ENCODE peak calls at places on chromosomes 12 and 14, in six cellular contexts. One of them, this sample, is unnamed. For H3K4me1, the result is how much of the 10 kb centered on the place peaks cover.

GRCh38 chr12:25266522-25266921 is 15.8 kb upstream of the KRAS start:
- DNase-seq in right lobe of liver: no peak
- DNase-seq in uterus: no peak
- DNase-seq in H1: no peak
- DNase-seq in GM12878: no peak
- DNase-seq in IMR-90: peak
- DNase-seq in this sample: no peak

GRCh38 chr12:18782827-18783226 is 44.9 kb downstream of the CAPZA3 start:
- DNase-seq in right lobe of liver: no peak
- DNase-seq in uterus: no peak
- DNase-seq in H1: no peak
- DNase-seq in GM12878: no peak
- DNase-seq in IMR-90: peak
- DNase-seq in this sample: no peak

GRCh38 chr12:52037248-52037861 is 13.9 kb upstream of the NR4A1 start:
- DNase-seq in right lobe of liver: no peak
- DNase-seq in uterus: peak
- DNase-seq in H1: no peak
- DNase-seq in GM12878: no peak
- DNase-seq in IMR-90: peak
- DNase-seq in this sample: peak

GRCh38 chr12:6899837-6900519 is 4.6 kb upstream of the LRRC23 start:
- DNase-seq in right lobe of liver: peak
- DNase-seq in uterus: peak
- DNase-seq in H1: no peak
- DNase-seq in GM12878: no peak
- DNase-seq in IMR-90: peak
- DNase-seq in this sample: peak

GRCh38 chr12:1576410-1577240 is 17.8 kb downstream of the FBXL14 start:
- DNase-seq in right lobe of liver: no peak
- DNase-seq in uterus: peak
- DNase-seq in H1: no peak
- DNase-seq in GM12878: no peak
- DNase-seq in IMR-90: peak
- DNase-seq in this sample: peak

GRCh38 chr14:35740215-35740614 is 68.9 kb downstream of the RALGAPA1 start:
- DNase-seq in right lobe of liver: no peak
- DNase-seq in uterus: no peak
- DNase-seq in H1: no peak
- DNase-seq in GM12878: no peak
- DNase-seq in IMR-90: peak
- DNase-seq in this sample: no peak

GRCh38 chr12:57175428-57176138 is 28.2 kb upstream of the LRP1-AS start:
- DNase-seq in right lobe of liver: peak
- DNase-seq in uterus: peak
- DNase-seq in H1: peak
- DNase-seq in GM12878: no peak
- DNase-seq in IMR-90: peak
- DNase-seq in this sample: peak

GRCh38 chr12:126534495-126534894 is 1469.3 kb downstream of the AACS start:
- DNase-seq in right lobe of liver: no peak
- DNase-seq in uterus: no peak
- DNase-seq in H1: no peak
- DNase-seq in GM12878: no peak
- DNase-seq in IMR-90: no peak
- DNase-seq in this sample: no peak

GRCh38 chr12:4392223-4392742 is 12.8 kb upstream of the FGF23 start:
- DNase-seq in right lobe of liver: peak
- DNase-seq in uterus: no peak
- DNase-seq in H1: no peak
- DNase-seq in GM12878: no peak
- DNase-seq in IMR-90: no peak
- DNase-seq in this sample: peak

GRCh38 chr12:77842430-77842829 is 11.7 kb downstream of the NAV3 start:
- DNase-seq in right lobe of liver: no peak
- DNase-seq in uterus: no peak
- DNase-seq in H1: no peak
- DNase-seq in GM12878: no peak
- DNase-seq in IMR-90: no peak
- DNase-seq in this sample: no peak

GRCh38 chr12:53324113-53324778 is 2.8 kb upstream of the AAAS start:
- DNase-seq in right lobe of liver: peak
- DNase-seq in uterus: peak
- DNase-seq in H1: no peak
- DNase-seq in GM12878: peak
- DNase-seq in IMR-90: no peak
- DNase-seq in this sample: peak

GRCh38 chr12:49489720-49490119 is 49.1 kb upstream of the KCNH3 start:
- DNase-seq in right lobe of liver: no peak
- DNase-seq in uterus: no peak
- DNase-seq in H1: no peak
- DNase-seq in GM12878: no peak
- DNase-seq in IMR-90: peak
- DNase-seq in this sample: no peak

GRCh38 chr12:63994704-63995103 is 150.2 kb downstream of the SRGAP1 start:
- DNase-seq in right lobe of liver: no peak
- DNase-seq in uterus: no peak
- DNase-seq in H1: no peak
- DNase-seq in GM12878: no peak
- DNase-seq in IMR-90: peak
- DNase-seq in this sample: no peak

GRCh38 chr12:56115329-56115728 is 1.1 kb upstream of the RPL41 start:
- DNase-seq in right lobe of liver: no peak
- DNase-seq in uterus: no peak
- DNase-seq in H1: no peak
- DNase-seq in GM12878: no peak
- DNase-seq in IMR-90: peak
- DNase-seq in this sample: no peak

GRCh38 chr12:113786107-113786506 is 180.0 kb downstream of the RBM19 start:
- DNase-seq in right lobe of liver: no peak
- DNase-seq in uterus: no peak
- DNase-seq in H1: no peak
- DNase-seq in GM12878: no peak
- DNase-seq in IMR-90: no peak
- DNase-seq in this sample: no peak

GRCh38 chr14:29896354-29896768 is 31.3 kb downstream of the PRKD1 start:
- DNase-seq in right lobe of liver: no peak
- DNase-seq in uterus: no peak
- DNase-seq in H1: no peak
- DNase-seq in GM12878: no peak
- DNase-seq in IMR-90: no peak
- DNase-seq in this sample: no peak

GRCh38 chr12:132170094-132170636 is 25.9 kb downstream of the NOC4L start:
- DNase-seq in right lobe of liver: peak
- DNase-seq in uterus: no peak
- DNase-seq in H1: no peak
- DNase-seq in GM12878: no peak
- DNase-seq in IMR-90: peak
- DNase-seq in this sample: no peak

GRCh38 chr12:61513972-61514371 is 746.2 kb upstream of the USP15 start:
- DNase-seq in right lobe of liver: no peak
- DNase-seq in uterus: no peak
- DNase-seq in H1: no peak
- DNase-seq in GM12878: no peak
- DNase-seq in IMR-90: no peak
- DNase-seq in this sample: no peak

GRCh38 chr14:100884456-100884855 is 19.1 kb downstream of the RTL1 start:
- DNase-seq in right lobe of liver: peak
- DNase-seq in uterus: no peak
- DNase-seq in H1: no peak
- DNase-seq in GM12878: no peak
- DNase-seq in IMR-90: no peak
- DNase-seq in this sample: peak

GRCh38 chr14:76779221-76780057 is 18.2 kb downstream of the VASH1 start:
- DNase-seq in right lobe of liver: no peak
- DNase-seq in uterus: no peak
- DNase-seq in H1: no peak
- DNase-seq in GM12878: no peak
- DNase-seq in IMR-90: no peak
- DNase-seq in this sample: no peak

GRCh38 chr12:67323007-67323406 is 53.8 kb downstream of the CAND1 start:
- DNase-seq in right lobe of liver: no peak
- DNase-seq in uterus: no peak
- DNase-seq in H1: no peak
- DNase-seq in GM12878: no peak
- DNase-seq in IMR-90: no peak
- DNase-seq in this sample: no peak

GRCh38 chr12:127690161-127690560 is 576.8 kb upstream of the TMEM132C start:
- DNase-seq in right lobe of liver: no peak
- DNase-seq in uterus: no peak
- DNase-seq in H1: no peak
- DNase-seq in GM12878: no peak
- DNase-seq in IMR-90: no peak
- DNase-seq in this sample: no peak

DNA sequence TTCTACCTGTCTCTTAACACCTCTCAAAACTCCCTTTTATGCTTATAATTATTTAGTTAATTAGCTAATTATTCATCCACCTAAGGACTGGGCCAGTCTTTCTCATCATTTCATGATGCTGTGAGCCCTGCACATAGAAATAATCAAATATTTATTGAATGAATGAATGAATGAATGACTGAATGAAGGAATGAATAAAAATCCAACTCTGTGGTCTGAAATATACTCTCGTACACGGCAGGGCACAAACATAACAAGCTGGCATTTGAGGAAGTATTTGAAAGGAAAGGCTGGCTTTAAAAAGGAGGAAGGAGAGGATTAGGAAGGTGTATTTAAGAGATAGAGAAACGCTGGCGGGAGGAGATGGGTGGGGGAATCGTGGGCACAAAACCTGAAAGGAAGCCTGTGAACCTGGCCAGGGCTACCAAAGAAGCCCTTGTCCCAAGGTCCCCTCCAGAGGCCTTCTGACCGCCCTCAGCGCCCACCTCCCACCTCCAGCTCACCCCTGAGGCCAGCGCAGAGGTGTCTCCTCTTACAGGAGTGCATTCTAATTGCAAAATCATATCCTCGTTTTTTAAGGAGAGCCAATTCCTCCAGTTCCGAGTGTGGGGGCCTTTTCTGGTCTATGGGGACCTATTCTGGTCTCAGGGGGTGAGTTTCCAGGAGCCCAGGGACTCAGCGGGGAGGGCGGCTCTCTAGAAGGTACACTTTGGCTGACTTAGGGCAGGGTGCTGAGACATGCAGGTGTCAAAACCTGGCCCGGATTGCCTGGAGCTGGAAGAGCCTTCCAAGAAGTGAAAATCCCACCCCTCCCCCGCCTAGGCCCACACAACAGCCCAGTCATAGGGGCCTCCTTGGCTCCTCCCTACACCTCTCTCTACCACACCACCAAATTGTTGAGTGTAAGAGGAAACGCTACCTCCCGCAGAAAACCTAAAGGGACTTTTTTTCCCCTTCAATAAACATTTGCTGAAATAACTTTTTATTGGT is 8.7 kb upstream of the JDP2 start:
- DNase-seq in right lobe of liver: no peak
- DNase-seq in uterus: no peak
- DNase-seq in H1: peak
- DNase-seq in GM12878: peak
- DNase-seq in IMR-90: no peak
- DNase-seq in this sample: no peak
- H3K4me3 ChIP-seq in right lobe of liver: no peak
- H3K4me3 ChIP-seq in uterus: no peak
- H3K4me3 ChIP-seq in H1: peak
- H3K4me3 ChIP-seq in GM12878: peak
- H3K4me3 ChIP-seq in IMR-90: no peak
- H3K4me3 ChIP-seq in this sample: peak

GRCh38 chr14:95786566-95786965 is 72.6 kb upstream of the TCL1A start:
- DNase-seq in right lobe of liver: no peak
- DNase-seq in uterus: no peak
- DNase-seq in H1: no peak
- DNase-seq in GM12878: no peak
- DNase-seq in IMR-90: no peak
- DNase-seq in this sample: no peak

GRCh38 chr14:95784137-95784536 is 70.2 kb upstream of the TCL1A start:
- DNase-seq in right lobe of liver: no peak
- DNase-seq in uterus: no peak
- DNase-seq in H1: no peak
- DNase-seq in GM12878: no peak
- DNase-seq in IMR-90: peak
- DNase-seq in this sample: no peak

DNA sequence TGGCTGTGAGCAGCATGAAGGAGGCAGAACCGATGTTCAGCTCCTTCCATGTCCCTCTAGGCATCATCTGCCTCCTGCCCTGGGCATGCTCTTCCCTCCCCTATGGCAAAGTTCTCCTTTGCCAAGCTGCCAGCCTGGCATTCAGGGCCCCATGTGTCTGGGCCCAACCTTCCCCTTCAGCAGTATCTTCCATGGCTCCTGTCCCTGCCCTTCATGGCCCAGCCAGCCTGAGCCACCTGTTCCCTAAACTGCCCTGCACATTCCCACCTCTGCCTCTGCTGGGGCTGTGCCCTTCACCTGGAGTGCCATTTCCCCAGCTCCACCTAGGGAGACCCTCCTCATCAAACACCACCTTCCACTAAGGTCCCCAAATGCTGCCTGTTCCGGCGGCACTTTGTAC is 74.0 kb upstream of the TCL1A start:
- DNase-seq in right lobe of liver: no peak
- DNase-seq in uterus: no peak
- DNase-seq in H1: no peak
- DNase-seq in GM12878: no peak
- DNase-seq in IMR-90: no peak
- DNase-seq in this sample: no peak
- TF ChIP-seq POLR2A in right lobe of liver: no peak
- TF ChIP-seq POLR2A in uterus: no peak
- TF ChIP-seq POLR2A in H1: no peak
- TF ChIP-seq POLR2A in GM12878: no peak
- TF ChIP-seq POLR2A in IMR-90: no peak
- TF ChIP-seq POLR2A in this sample: no peak

GRCh38 chr14:90191154-90191553 is 65.2 kb upstream of the PSMC1 start:
- DNase-seq in right lobe of liver: no peak
- DNase-seq in uterus: no peak
- DNase-seq in H1: no peak
- DNase-seq in GM12878: no peak
- DNase-seq in IMR-90: no peak
- DNase-seq in this sample: no peak

GRCh38 chr14:90191585-90191984 is 64.8 kb upstream of the PSMC1 start:
- DNase-seq in right lobe of liver: no peak
- DNase-seq in uterus: no peak
- DNase-seq in H1: no peak
- DNase-seq in GM12878: no peak
- DNase-seq in IMR-90: no peak
- DNase-seq in this sample: no peak

GRCh38 chr14:90184571-90185266 is 71.6 kb upstream of the PSMC1 start:
- DNase-seq in right lobe of liver: no peak
- DNase-seq in uterus: no peak
- DNase-seq in H1: no peak
- DNase-seq in GM12878: no peak
- DNase-seq in IMR-90: no peak
- DNase-seq in this sample: no peak

GRCh38 chr14:90184094-90184493 is 72.3 kb upstream of the PSMC1 start:
- DNase-seq in right lobe of liver: no peak
- DNase-seq in uterus: no peak
- DNase-seq in H1: no peak
- DNase-seq in GM12878: no peak
- DNase-seq in IMR-90: no peak
- DNase-seq in this sample: no peak

GRCh38 chr14:90188588-90188987 is 67.8 kb upstream of the PSMC1 start:
- DNase-seq in right lobe of liver: no peak
- DNase-seq in uterus: no peak
- DNase-seq in H1: no peak
- DNase-seq in GM12878: no peak
- DNase-seq in IMR-90: no peak
- DNase-seq in this sample: no peak
- H3K4me1 ChIP-seq in right lobe of liver: under half
- H3K4me1 ChIP-seq in uterus: under half
- H3K4me1 ChIP-seq in H1: under half
- H3K4me1 ChIP-seq in GM12878: under half
- H3K4me1 ChIP-seq in IMR-90: under half
- H3K4me1 ChIP-seq in this sample: under half

GRCh38 chr14:65170318-65170717 is 68.0 kb upstream of the MAX start:
- DNase-seq in right lobe of liver: no peak
- DNase-seq in uterus: no peak
- DNase-seq in H1: no peak
- DNase-seq in GM12878: no peak
- DNase-seq in IMR-90: no peak
- DNase-seq in this sample: no peak
- H3K4me3 ChIP-seq in right lobe of liver: no peak
- H3K4me3 ChIP-seq in uterus: no peak
- H3K4me3 ChIP-seq in H1: no peak
- H3K4me3 ChIP-seq in GM12878: peak
- H3K4me3 ChIP-seq in IMR-90: no peak
- H3K4me3 ChIP-seq in this sample: peak